ENCODE peak calls at places on chromosomes 1 and 21, in nine cellular contexts. One of them, this sample, is unnamed.

GRCh38 chr1:53738205-53739108 is 507 bp downstream of the GLIS1 start:
- DNase-seq in epithelial cell of proximal tubule: no peak
- DNase-seq in HT-29: no peak
- DNase-seq in stimulated activated effector memory CD8-positive, alpha-beta T cell treated with anti-CD3 and anti-CD28 coated beads, Interleukin-12 subunit alpha, Interleukin-12 subunit beta, amount 100 ng/mL, for 72 hours: no peak
- DNase-seq in amygdala: no peak
- DNase-seq in stimulated activated CD8-positive, alpha-beta memory T cell treated with anti-CD3 and anti-CD28 coated beads, Interleukin-2, amount 100 ng/mL, for 1 hour: no peak
- DNase-seq in kidney epithelial cell: no peak
- DNase-seq in astrocyte: no peak
- DNase-seq in NCI-H345: no peak
- DNase-seq in this sample: no peak

GRCh38 chr21:34011660-34012059 is 61.7 kb upstream of the MRPS6 start:
- DNase-seq in NCI-H345: no peak
- DNase-seq in stimulated activated CD8-positive, alpha-beta memory T cell treated with anti-CD3 and anti-CD28 coated beads, Interleukin-2, amount 100 ng/mL, for 1 hour: no peak
- DNase-seq in kidney epithelial cell: no peak
- DNase-seq in astrocyte: no peak
- DNase-seq in HT-29: no peak
- DNase-seq in amygdala: no peak
- DNase-seq in epithelial cell of proximal tubule: no peak
- DNase-seq in stimulated activated effector memory CD8-positive, alpha-beta T cell treated with anti-CD3 and anti-CD28 coated beads, Interleukin-12 subunit alpha, Interleukin-12 subunit beta, amount 100 ng/mL, for 72 hours: no peak
- DNase-seq in this sample: no peak

GRCh38 chr1:47722909-47723580 is 274.1 kb downstream of the TRABD2B start:
- DNase-seq in astrocyte: no peak
- DNase-seq in stimulated activated CD8-positive, alpha-beta memory T cell treated with anti-CD3 and anti-CD28 coated beads, Interleukin-2, amount 100 ng/mL, for 1 hour: no peak
- DNase-seq in HT-29: no peak
- DNase-seq in stimulated activated effector memory CD8-positive, alpha-beta T cell treated with anti-CD3 and anti-CD28 coated beads, Interleukin-12 subunit alpha, Interleukin-12 subunit beta, amount 100 ng/mL, for 72 hours: no peak
- DNase-seq in kidney epithelial cell: no peak
- DNase-seq in NCI-H345: no peak
- DNase-seq in epithelial cell of proximal tubule: no peak
- DNase-seq in amygdala: no peak
- DNase-seq in this sample: no peak

GRCh38 chr1:203800001-203800400 is 4.6 kb downstream of the ZBED6 start:
- DNase-seq in HT-29: no peak
- DNase-seq in NCI-H345: no peak
- DNase-seq in epithelial cell of proximal tubule: no peak
- DNase-seq in amygdala: no peak
- DNase-seq in astrocyte: no peak
- DNase-seq in stimulated activated CD8-positive, alpha-beta memory T cell treated with anti-CD3 and anti-CD28 coated beads, Interleukin-2, amount 100 ng/mL, for 1 hour: no peak
- DNase-seq in kidney epithelial cell: no peak
- DNase-seq in stimulated activated effector memory CD8-positive, alpha-beta T cell treated with anti-CD3 and anti-CD28 coated beads, Interleukin-12 subunit alpha, Interleukin-12 subunit beta, amount 100 ng/mL, for 72 hours: no peak
- DNase-seq in this sample: no peak

GRCh38 chr1:2854151-2854550 is 52.7 kb upstream of the TTC34 start:
- DNase-seq in stimulated activated CD8-positive, alpha-beta memory T cell treated with anti-CD3 and anti-CD28 coated beads, Interleukin-2, amount 100 ng/mL, for 1 hour: no peak
- DNase-seq in kidney epithelial cell: no peak
- DNase-seq in epithelial cell of proximal tubule: no peak
- DNase-seq in astrocyte: no peak
- DNase-seq in amygdala: no peak
- DNase-seq in NCI-H345: no peak
- DNase-seq in HT-29: no peak
- DNase-seq in stimulated activated effector memory CD8-positive, alpha-beta T cell treated with anti-CD3 and anti-CD28 coated beads, Interleukin-12 subunit alpha, Interleukin-12 subunit beta, amount 100 ng/mL, for 72 hours: no peak
- DNase-seq in this sample: no peak

GRCh38 chr1:109208847-109209463 is 4.8 kb upstream of the SARS1 start:
- DNase-seq in epithelial cell of proximal tubule: no peak
- DNase-seq in astrocyte: peak; percentile 26
- DNase-seq in HT-29: no peak
- DNase-seq in stimulated activated effector memory CD8-positive, alpha-beta T cell treated with anti-CD3 and anti-CD28 coated beads, Interleukin-12 subunit alpha, Interleukin-12 subunit beta, amount 100 ng/mL, for 72 hours: no peak
- DNase-seq in NCI-H345: no peak
- DNase-seq in amygdala: no peak
- DNase-seq in stimulated activated CD8-positive, alpha-beta memory T cell treated with anti-CD3 and anti-CD28 coated beads, Interleukin-2, amount 100 ng/mL, for 1 hour: no peak
- DNase-seq in kidney epithelial cell: no peak
- DNase-seq in this sample: no peak

GRCh38 chr1:48619529-48619928 is 147.5 kb upstream of the SPATA6 start:
- DNase-seq in epithelial cell of proximal tubule: no peak
- DNase-seq in kidney epithelial cell: peak; percentile 14
- DNase-seq in stimulated activated CD8-positive, alpha-beta memory T cell treated with anti-CD3 and anti-CD28 coated beads, Interleukin-2, amount 100 ng/mL, for 1 hour: no peak
- DNase-seq in stimulated activated effector memory CD8-positive, alpha-beta T cell treated with anti-CD3 and anti-CD28 coated beads, Interleukin-12 subunit alpha, Interleukin-12 subunit beta, amount 100 ng/mL, for 72 hours: no peak
- DNase-seq in astrocyte: peak; percentile 7
- DNase-seq in HT-29: no peak
- DNase-seq in NCI-H345: no peak
- DNase-seq in amygdala: no peak
- DNase-seq in this sample: no peak

GRCh38 chr1:91611498-91611917 is 110.9 kb downstream of the CDC7 start:
- DNase-seq in stimulated activated effector memory CD8-positive, alpha-beta T cell treated with anti-CD3 and anti-CD28 coated beads, Interleukin-12 subunit alpha, Interleukin-12 subunit beta, amount 100 ng/mL, for 72 hours: no peak
- DNase-seq in epithelial cell of proximal tubule: no peak
- DNase-seq in astrocyte: peak; percentile 5
- DNase-seq in stimulated activated CD8-positive, alpha-beta memory T cell treated with anti-CD3 and anti-CD28 coated beads, Interleukin-2, amount 100 ng/mL, for 1 hour: no peak
- DNase-seq in kidney epithelial cell: no peak
- DNase-seq in amygdala: no peak
- DNase-seq in NCI-H345: no peak
- DNase-seq in HT-29: peak; percentile 44
- DNase-seq in this sample: peak; percentile 12

GRCh38 chr21:46459356-46460112 is 843 bp downstream of the DIP2A start:
- DNase-seq in NCI-H345: no peak
- DNase-seq in stimulated activated CD8-positive, alpha-beta memory T cell treated with anti-CD3 and anti-CD28 coated beads, Interleukin-2, amount 100 ng/mL, for 1 hour: no peak
- DNase-seq in epithelial cell of proximal tubule: no peak
- DNase-seq in amygdala: no peak
- DNase-seq in HT-29: peak; percentile 14
- DNase-seq in astrocyte: peak; percentile 27
- DNase-seq in stimulated activated effector memory CD8-positive, alpha-beta T cell treated with anti-CD3 and anti-CD28 coated beads, Interleukin-12 subunit alpha, Interleukin-12 subunit beta, amount 100 ng/mL, for 72 hours: no peak
- DNase-seq in kidney epithelial cell: no peak
- DNase-seq in this sample: peak; percentile 21

GRCh38 chr1:15616704-15617172 is 520 bp upstream of the DDI2 start:
- DNase-seq in NCI-H345: no peak
- DNase-seq in kidney epithelial cell: no peak
- DNase-seq in stimulated activated CD8-positive, alpha-beta memory T cell treated with anti-CD3 and anti-CD28 coated beads, Interleukin-2, amount 100 ng/mL, for 1 hour: no peak
- DNase-seq in astrocyte: peak; percentile 54
- DNase-seq in stimulated activated effector memory CD8-positive, alpha-beta T cell treated with anti-CD3 and anti-CD28 coated beads, Interleukin-12 subunit alpha, Interleukin-12 subunit beta, amount 100 ng/mL, for 72 hours: peak; percentile 55
- DNase-seq in HT-29: no peak
- DNase-seq in amygdala: no peak
- DNase-seq in epithelial cell of proximal tubule: no peak
- DNase-seq in this sample: no peak

GRCh38 chr1:2804628-2805351 is 3.3 kb upstream of the TTC34 start:
- DNase-seq in stimulated activated effector memory CD8-positive, alpha-beta T cell treated with anti-CD3 and anti-CD28 coated beads, Interleukin-12 subunit alpha, Interleukin-12 subunit beta, amount 100 ng/mL, for 72 hours: no peak
- DNase-seq in epithelial cell of proximal tubule: no peak
- DNase-seq in NCI-H345: no peak
- DNase-seq in stimulated activated CD8-positive, alpha-beta memory T cell treated with anti-CD3 and anti-CD28 coated beads, Interleukin-2, amount 100 ng/mL, for 1 hour: no peak
- DNase-seq in astrocyte: no peak
- DNase-seq in HT-29: no peak
- DNase-seq in kidney epithelial cell: no peak
- DNase-seq in amygdala: no peak
- DNase-seq in this sample: no peak

GRCh38 chr1:94113592-94114322 is 7.2 kb downstream of the ABCA4 start:
- DNase-seq in amygdala: no peak
- DNase-seq in HT-29: no peak
- DNase-seq in astrocyte: no peak
- DNase-seq in stimulated activated CD8-positive, alpha-beta memory T cell treated with anti-CD3 and anti-CD28 coated beads, Interleukin-2, amount 100 ng/mL, for 1 hour: no peak
- DNase-seq in stimulated activated effector memory CD8-positive, alpha-beta T cell treated with anti-CD3 and anti-CD28 coated beads, Interleukin-12 subunit alpha, Interleukin-12 subunit beta, amount 100 ng/mL, for 72 hours: no peak
- DNase-seq in kidney epithelial cell: no peak
- DNase-seq in NCI-H345: no peak
- DNase-seq in epithelial cell of proximal tubule: no peak
- DNase-seq in this sample: no peak

GRCh38 chr1:203428981-203429599 is 46.5 kb upstream of the PRELP start:
- DNase-seq in stimulated activated CD8-positive, alpha-beta memory T cell treated with anti-CD3 and anti-CD28 coated beads, Interleukin-2, amount 100 ng/mL, for 1 hour: no peak
- DNase-seq in epithelial cell of proximal tubule: no peak
- DNase-seq in NCI-H345: peak; percentile 82
- DNase-seq in amygdala: no peak
- DNase-seq in astrocyte: no peak
- DNase-seq in stimulated activated effector memory CD8-positive, alpha-beta T cell treated with anti-CD3 and anti-CD28 coated beads, Interleukin-12 subunit alpha, Interleukin-12 subunit beta, amount 100 ng/mL, for 72 hours: no peak
- DNase-seq in kidney epithelial cell: no peak
- DNase-seq in HT-29: no peak
- DNase-seq in this sample: no peak

GRCh38 chr1:246246430-246246829 is 260.6 kb downstream of the SMYD3 start:
- DNase-seq in amygdala: no peak
- DNase-seq in NCI-H345: no peak
- DNase-seq in stimulated activated CD8-positive, alpha-beta memory T cell treated with anti-CD3 and anti-CD28 coated beads, Interleukin-2, amount 100 ng/mL, for 1 hour: no peak
- DNase-seq in astrocyte: no peak
- DNase-seq in stimulated activated effector memory CD8-positive, alpha-beta T cell treated with anti-CD3 and anti-CD28 coated beads, Interleukin-12 subunit alpha, Interleukin-12 subunit beta, amount 100 ng/mL, for 72 hours: no peak
- DNase-seq in kidney epithelial cell: no peak
- DNase-seq in epithelial cell of proximal tubule: no peak
- DNase-seq in HT-29: peak; percentile 3
- DNase-seq in this sample: no peak

GRCh38 chr1:21913763-21914162 is 23.3 kb downstream of the HSPG2 start:
- DNase-seq in epithelial cell of proximal tubule: no peak
- DNase-seq in astrocyte: no peak
- DNase-seq in stimulated activated effector memory CD8-positive, alpha-beta T cell treated with anti-CD3 and anti-CD28 coated beads, Interleukin-12 subunit alpha, Interleukin-12 subunit beta, amount 100 ng/mL, for 72 hours: no peak
- DNase-seq in HT-29: peak; percentile 57
- DNase-seq in NCI-H345: no peak
- DNase-seq in kidney epithelial cell: no peak
- DNase-seq in amygdala: no peak
- DNase-seq in stimulated activated CD8-positive, alpha-beta memory T cell treated with anti-CD3 and anti-CD28 coated beads, Interleukin-2, amount 100 ng/mL, for 1 hour: peak; percentile 7
- DNase-seq in this sample: no peak

GRCh38 chr1:10629816-10630571 is 155.2 kb downstream of the PEX14 start:
- DNase-seq in epithelial cell of proximal tubule: no peak
- DNase-seq in stimulated activated CD8-positive, alpha-beta memory T cell treated with anti-CD3 and anti-CD28 coated beads, Interleukin-2, amount 100 ng/mL, for 1 hour: no peak
- DNase-seq in HT-29: no peak
- DNase-seq in stimulated activated effector memory CD8-positive, alpha-beta T cell treated with anti-CD3 and anti-CD28 coated beads, Interleukin-12 subunit alpha, Interleukin-12 subunit beta, amount 100 ng/mL, for 72 hours: no peak
- DNase-seq in amygdala: no peak
- DNase-seq in kidney epithelial cell: no peak
- DNase-seq in NCI-H345: no peak
- DNase-seq in astrocyte: no peak
- DNase-seq in this sample: no peak

GRCh38 chr1:37708471-37708870 is 16.2 kb downstream of the CDCA8 start:
- DNase-seq in NCI-H345: no peak
- DNase-seq in HT-29: no peak
- DNase-seq in stimulated activated effector memory CD8-positive, alpha-beta T cell treated with anti-CD3 and anti-CD28 coated beads, Interleukin-12 subunit alpha, Interleukin-12 subunit beta, amount 100 ng/mL, for 72 hours: no peak
- DNase-seq in stimulated activated CD8-positive, alpha-beta memory T cell treated with anti-CD3 and anti-CD28 coated beads, Interleukin-2, amount 100 ng/mL, for 1 hour: no peak
- DNase-seq in astrocyte: no peak
- DNase-seq in amygdala: no peak
- DNase-seq in kidney epithelial cell: no peak
- DNase-seq in epithelial cell of proximal tubule: no peak
- DNase-seq in this sample: no peak

GRCh38 chr21:38223893-38224540 is 32.8 kb upstream of the KCNJ15 start:
- DNase-seq in astrocyte: peak; percentile 28
- DNase-seq in stimulated activated effector memory CD8-positive, alpha-beta T cell treated with anti-CD3 and anti-CD28 coated beads, Interleukin-12 subunit alpha, Interleukin-12 subunit beta, amount 100 ng/mL, for 72 hours: no peak
- DNase-seq in NCI-H345: no peak
- DNase-seq in amygdala: no peak
- DNase-seq in HT-29: no peak
- DNase-seq in epithelial cell of proximal tubule: no peak
- DNase-seq in kidney epithelial cell: no peak
- DNase-seq in stimulated activated CD8-positive, alpha-beta memory T cell treated with anti-CD3 and anti-CD28 coated beads, Interleukin-2, amount 100 ng/mL, for 1 hour: no peak
- DNase-seq in this sample: no peak

GRCh38 chr1:32063261-32063681 is 9.5 kb upstream of the TMEM39B start:
- DNase-seq in astrocyte: peak; percentile 52
- DNase-seq in kidney epithelial cell: no peak
- DNase-seq in HT-29: peak; percentile 62
- DNase-seq in amygdala: no peak
- DNase-seq in stimulated activated CD8-positive, alpha-beta memory T cell treated with anti-CD3 and anti-CD28 coated beads, Interleukin-2, amount 100 ng/mL, for 1 hour: no peak
- DNase-seq in stimulated activated effector memory CD8-positive, alpha-beta T cell treated with anti-CD3 and anti-CD28 coated beads, Interleukin-12 subunit alpha, Interleukin-12 subunit beta, amount 100 ng/mL, for 72 hours: no peak
- DNase-seq in epithelial cell of proximal tubule: no peak
- DNase-seq in NCI-H345: peak; percentile 56
- DNase-seq in this sample: no peak

GRCh38 chr1:160836981-160837557 is 25.6 kb downstream of the CD244 start:
- DNase-seq in NCI-H345: no peak
- DNase-seq in stimulated activated effector memory CD8-positive, alpha-beta T cell treated with anti-CD3 and anti-CD28 coated beads, Interleukin-12 subunit alpha, Interleukin-12 subunit beta, amount 100 ng/mL, for 72 hours: no peak
- DNase-seq in amygdala: no peak
- DNase-seq in HT-29: no peak
- DNase-seq in stimulated activated CD8-positive, alpha-beta memory T cell treated with anti-CD3 and anti-CD28 coated beads, Interleukin-2, amount 100 ng/mL, for 1 hour: no peak
- DNase-seq in epithelial cell of proximal tubule: no peak
- DNase-seq in kidney epithelial cell: no peak
- DNase-seq in astrocyte: no peak
- DNase-seq in this sample: no peak

GRCh38 chr1:93979718-93980319 is 70.6 kb upstream of the GCLM start:
- DNase-seq in astrocyte: peak; percentile 90
- DNase-seq in epithelial cell of proximal tubule: peak; percentile 51
- DNase-seq in stimulated activated CD8-positive, alpha-beta memory T cell treated with anti-CD3 and anti-CD28 coated beads, Interleukin-2, amount 100 ng/mL, for 1 hour: no peak
- DNase-seq in kidney epithelial cell: no peak
- DNase-seq in stimulated activated effector memory CD8-positive, alpha-beta T cell treated with anti-CD3 and anti-CD28 coated beads, Interleukin-12 subunit alpha, Interleukin-12 subunit beta, amount 100 ng/mL, for 72 hours: no peak
- DNase-seq in NCI-H345: peak; percentile 72
- DNase-seq in HT-29: no peak
- DNase-seq in amygdala: no peak
- DNase-seq in this sample: no peak

GRCh38 chr1:70459502-70460225 is 48.6 kb downstream of the CTH start:
- DNase-seq in astrocyte: peak; percentile 37
- DNase-seq in epithelial cell of proximal tubule: no peak
- DNase-seq in NCI-H345: no peak
- DNase-seq in HT-29: no peak
- DNase-seq in kidney epithelial cell: peak; percentile 10
- DNase-seq in amygdala: no peak
- DNase-seq in stimulated activated effector memory CD8-positive, alpha-beta T cell treated with anti-CD3 and anti-CD28 coated beads, Interleukin-12 subunit alpha, Interleukin-12 subunit beta, amount 100 ng/mL, for 72 hours: no peak
- DNase-seq in stimulated activated CD8-positive, alpha-beta memory T cell treated with anti-CD3 and anti-CD28 coated beads, Interleukin-2, amount 100 ng/mL, for 1 hour: no peak
- DNase-seq in this sample: no peak

GRCh38 chr1:172380441-172381244 is 39.8 kb upstream of the C1orf105 start:
- DNase-seq in NCI-H345: no peak
- DNase-seq in HT-29: no peak
- DNase-seq in stimulated activated CD8-positive, alpha-beta memory T cell treated with anti-CD3 and anti-CD28 coated beads, Interleukin-2, amount 100 ng/mL, for 1 hour: no peak
- DNase-seq in astrocyte: peak; percentile 31
- DNase-seq in kidney epithelial cell: no peak
- DNase-seq in epithelial cell of proximal tubule: no peak
- DNase-seq in stimulated activated effector memory CD8-positive, alpha-beta T cell treated with anti-CD3 and anti-CD28 coated beads, Interleukin-12 subunit alpha, Interleukin-12 subunit beta, amount 100 ng/mL, for 72 hours: no peak
- DNase-seq in amygdala: no peak
- DNase-seq in this sample: no peak

GRCh38 chr1:229406798-229407197 is 27.1 kb downstream of the ACTA1 start:
- DNase-seq in stimulated activated effector memory CD8-positive, alpha-beta T cell treated with anti-CD3 and anti-CD28 coated beads, Interleukin-12 subunit alpha, Interleukin-12 subunit beta, amount 100 ng/mL, for 72 hours: no peak
- DNase-seq in epithelial cell of proximal tubule: no peak
- DNase-seq in HT-29: no peak
- DNase-seq in kidney epithelial cell: no peak
- DNase-seq in astrocyte: no peak
- DNase-seq in NCI-H345: no peak
- DNase-seq in stimulated activated CD8-positive, alpha-beta memory T cell treated with anti-CD3 and anti-CD28 coated beads, Interleukin-2, amount 100 ng/mL, for 1 hour: no peak
- DNase-seq in amygdala: no peak
- DNase-seq in this sample: no peak

GRCh38 chr1:184650177-184650866 is 104.3 kb downstream of the EDEM3 start:
- DNase-seq in stimulated activated effector memory CD8-positive, alpha-beta T cell treated with anti-CD3 and anti-CD28 coated beads, Interleukin-12 subunit alpha, Interleukin-12 subunit beta, amount 100 ng/mL, for 72 hours: no peak
- DNase-seq in HT-29: no peak
- DNase-seq in astrocyte: no peak
- DNase-seq in epithelial cell of proximal tubule: no peak
- DNase-seq in amygdala: no peak
- DNase-seq in kidney epithelial cell: no peak
- DNase-seq in stimulated activated CD8-positive, alpha-beta memory T cell treated with anti-CD3 and anti-CD28 coated beads, Interleukin-2, amount 100 ng/mL, for 1 hour: no peak
- DNase-seq in NCI-H345: no peak
- DNase-seq in this sample: no peak

GRCh38 chr1:9825101-9826074 is 1.6 kb upstream of the CLSTN1 start:
- DNase-seq in astrocyte: peak; percentile 67
- DNase-seq in stimulated activated CD8-positive, alpha-beta memory T cell treated with anti-CD3 and anti-CD28 coated beads, Interleukin-2, amount 100 ng/mL, for 1 hour: no peak
- DNase-seq in stimulated activated effector memory CD8-positive, alpha-beta T cell treated with anti-CD3 and anti-CD28 coated beads, Interleukin-12 subunit alpha, Interleukin-12 subunit beta, amount 100 ng/mL, for 72 hours: peak; percentile 65
- DNase-seq in HT-29: peak; percentile 92
- DNase-seq in epithelial cell of proximal tubule: peak; percentile 75
- DNase-seq in NCI-H345: peak; percentile 75
- DNase-seq in amygdala: peak; percentile 32
- DNase-seq in kidney epithelial cell: peak; percentile 90
- DNase-seq in this sample: no peak

GRCh38 chr1:19435181-19435580 is 50.2 kb downstream of the CAPZB start:
- DNase-seq in stimulated activated effector memory CD8-positive, alpha-beta T cell treated with anti-CD3 and anti-CD28 coated beads, Interleukin-12 subunit alpha, Interleukin-12 subunit beta, amount 100 ng/mL, for 72 hours: no peak
- DNase-seq in HT-29: no peak
- DNase-seq in stimulated activated CD8-positive, alpha-beta memory T cell treated with anti-CD3 and anti-CD28 coated beads, Interleukin-2, amount 100 ng/mL, for 1 hour: no peak
- DNase-seq in kidney epithelial cell: no peak
- DNase-seq in epithelial cell of proximal tubule: no peak
- DNase-seq in amygdala: no peak
- DNase-seq in NCI-H345: no peak
- DNase-seq in astrocyte: peak; percentile 49
- DNase-seq in this sample: no peak

GRCh38 chr1:25468037-25468436 is 37.3 kb downstream of the MACO1 start:
- DNase-seq in HT-29: no peak
- DNase-seq in stimulated activated CD8-positive, alpha-beta memory T cell treated with anti-CD3 and anti-CD28 coated beads, Interleukin-2, amount 100 ng/mL, for 1 hour: no peak
- DNase-seq in epithelial cell of proximal tubule: no peak
- DNase-seq in stimulated activated effector memory CD8-positive, alpha-beta T cell treated with anti-CD3 and anti-CD28 coated beads, Interleukin-12 subunit alpha, Interleukin-12 subunit beta, amount 100 ng/mL, for 72 hours: no peak
- DNase-seq in amygdala: no peak
- DNase-seq in NCI-H345: no peak
- DNase-seq in kidney epithelial cell: no peak
- DNase-seq in astrocyte: peak; percentile 39
- DNase-seq in this sample: no peak

GRCh38 chr21:43609501-43610340 is 49.6 kb downstream of the HSF2BP start:
- DNase-seq in HT-29: peak; percentile 65
- DNase-seq in amygdala: no peak
- DNase-seq in epithelial cell of proximal tubule: peak; percentile 72
- DNase-seq in astrocyte: peak; percentile 80
- DNase-seq in stimulated activated CD8-positive, alpha-beta memory T cell treated with anti-CD3 and anti-CD28 coated beads, Interleukin-2, amount 100 ng/mL, for 1 hour: no peak
- DNase-seq in kidney epithelial cell: peak; percentile 63
- DNase-seq in NCI-H345: peak; percentile 99
- DNase-seq in stimulated activated effector memory CD8-positive, alpha-beta T cell treated with anti-CD3 and anti-CD28 coated beads, Interleukin-12 subunit alpha, Interleukin-12 subunit beta, amount 100 ng/mL, for 72 hours: no peak
- DNase-seq in this sample: no peak

GRCh38 chr1:110674337-110675059 is at the start of gene KCNA3:
- DNase-seq in HT-29: no peak
- DNase-seq in kidney epithelial cell: no peak
- DNase-seq in astrocyte: no peak
- DNase-seq in NCI-H345: peak; percentile 76
- DNase-seq in stimulated activated CD8-positive, alpha-beta memory T cell treated with anti-CD3 and anti-CD28 coated beads, Interleukin-2, amount 100 ng/mL, for 1 hour: peak; percentile 50
- DNase-seq in amygdala: no peak
- DNase-seq in epithelial cell of proximal tubule: no peak
- DNase-seq in stimulated activated effector memory CD8-positive, alpha-beta T cell treated with anti-CD3 and anti-CD28 coated beads, Interleukin-12 subunit alpha, Interleukin-12 subunit beta, amount 100 ng/mL, for 72 hours: peak; percentile 88
- DNase-seq in this sample: peak; percentile 45

GRCh38 chr1:26994020-26994745 is 691 bp downstream of the TRNP1 start:
- DNase-seq in amygdala: no peak
- DNase-seq in HT-29: no peak
- DNase-seq in NCI-H345: peak; percentile 30
- DNase-seq in astrocyte: no peak
- DNase-seq in kidney epithelial cell: no peak
- DNase-seq in stimulated activated CD8-positive, alpha-beta memory T cell treated with anti-CD3 and anti-CD28 coated beads, Interleukin-2, amount 100 ng/mL, for 1 hour: no peak
- DNase-seq in stimulated activated effector memory CD8-positive, alpha-beta T cell treated with anti-CD3 and anti-CD28 coated beads, Interleukin-12 subunit alpha, Interleukin-12 subunit beta, amount 100 ng/mL, for 72 hours: no peak
- DNase-seq in epithelial cell of proximal tubule: no peak
- DNase-seq in this sample: peak; percentile 31

This sample was measured in progenitor cell of endocrine pancreas.